ENCODE peak calls at places on chromosomes 5 and 9, in four cellular contexts. F, X, E and O are unnamed samples.

GRCh38 chr5:176771102-176771845 is 39.1 kb upstream of the UNC5A start:
- DNase-seq in F (no peak), E (no peak), X (no peak), O (no peak)

GRCh38 chr5:142000709-142001484 is 11.9 kb downstream of the GNPDA1 start:
- DNase-seq in X (no peak), E (no peak), F (no peak), O (no peak)

GRCh38 chr5:140103154-140103553 is 10.8 kb upstream of the PURA start:
- DNase-seq in F (no peak), E (no peak), X (no peak), O (no peak)

GRCh38 chr5:151696470-151697061 is 9.9 kb upstream of the SPARC start:
- DNase-seq in F (no peak), X (peak), E (no peak), O (no peak)

GRCh38 chr9:126777733-126778132 is 27.1 kb upstream of the ZBTB43 start:
- DNase-seq in X (no peak), E (no peak), F (no peak), O (no peak)

GRCh38 chr5:75279324-75279723 is 42.6 kb upstream of the ANKRD31 start:
- DNase-seq in E (no peak), X (no peak), F (no peak), O (no peak)

GRCh38 chr5:102998224-102998623 is 121.7 kb downstream of the GIN1 start:
- DNase-seq in E (no peak), X (no peak), F (no peak), O (no peak)

GRCh38 chr5:128346038-128346437 is 192.0 kb downstream of the FBN2 start:
- DNase-seq in F (no peak), E (no peak), X (no peak), O (no peak)

GRCh38 chr5:1310118-1310517 is 15.2 kb upstream of the TERT start:
- DNase-seq in X (no peak), F (no peak), E (no peak), O (no peak)

GRCh38 chr9:32566770-32567169 is 6.2 kb downstream of the NDUFB6 start:
- DNase-seq in F (no peak), E (no peak), X (no peak), O (no peak)

GRCh38 chr5:39619161-39619818 is 194.5 kb upstream of the DAB2 start:
- DNase-seq in F (no peak), E (no peak), X (no peak), O (no peak)

GRCh38 chr9:131999692-132000551 is 79.7 kb downstream of the MED27 start:
- DNase-seq in F (no peak), E (no peak), X (no peak), O (no peak)

GRCh38 chr5:64775288-64775687 is 6.6 kb downstream of the CWC27 start:
- DNase-seq in F (no peak), E (no peak), X (no peak), O (no peak)
- TF ChIP-seq CTCF in F (no peak), E (no peak), X (no peak), O (no peak)

GRCh38 chr5:177982956-177983355 is 13.1 kb downstream of the PROP1 start:
- DNase-seq in F (no peak), E (no peak), X (no peak), O (no peak)

GRCh38 chr5:177983763-177984564 is 12.1 kb downstream of the PROP1 start:
- DNase-seq in E (no peak), F (no peak), X (no peak), O (no peak)

GRCh38 chr5:177981296-177982071 is 14.6 kb downstream of the PROP1 start:
- DNase-seq in X (no peak), F (no peak), E (no peak), O (no peak)

GRCh38 chr5:177980776-177981175 is 15.3 kb downstream of the PROP1 start:
- DNase-seq in X (no peak), F (no peak), E (no peak), O (no peak)

DNA sequence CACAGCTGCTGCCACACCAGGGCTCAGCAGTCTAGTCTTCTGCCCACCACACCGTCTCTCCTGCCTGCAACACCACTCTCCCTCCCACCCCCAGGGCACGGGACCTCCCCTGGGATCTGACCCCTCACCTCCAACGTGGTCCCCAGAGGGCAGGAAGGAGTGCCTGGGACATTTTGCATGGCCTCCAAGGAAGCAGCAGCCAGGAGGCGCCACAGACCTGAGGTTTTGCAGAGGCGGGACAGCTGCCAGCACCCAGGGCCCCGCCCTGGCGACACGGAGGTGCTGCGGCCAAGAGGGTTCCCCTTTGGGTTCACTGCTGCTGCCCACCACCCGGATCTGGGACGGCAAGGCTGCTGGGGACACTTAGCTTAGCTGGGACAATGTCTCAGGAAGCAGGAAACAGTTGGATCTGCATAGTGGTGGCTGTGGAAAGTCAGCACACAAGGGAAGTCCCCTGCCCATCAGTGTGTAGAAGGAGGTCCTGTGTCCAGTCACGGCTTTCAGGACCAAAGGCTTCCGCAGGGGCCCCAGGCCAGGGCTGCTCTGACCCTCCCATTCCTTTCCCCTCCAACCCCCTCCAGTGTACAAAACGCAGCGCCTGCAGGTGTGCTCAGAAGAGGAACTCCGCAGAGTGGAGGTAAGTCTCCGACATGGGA is 13.8 kb downstream of the PROP1 start:
- DNase-seq in F (no peak), X (peak), E (no peak), O (peak)
- TF ChIP-seq CTCF in F (peak), X (no peak), E (no peak), O (peak)

GRCh38 chr5:38404236-38404635 is 145.9 kb downstream of the EGFLAM start:
- DNase-seq in E (no peak), F (no peak), X (no peak), O (peak)

GRCh38 chr5:38401145-38401544 is 142.8 kb downstream of the EGFLAM start:
- DNase-seq in X (no peak), E (no peak), F (no peak), O (no peak)

GRCh38 chr5:38403407-38403806 is 145.0 kb downstream of the EGFLAM start:
- DNase-seq in E (no peak), F (no peak), X (no peak), O (no peak)

GRCh38 chr5:38408446-38409175 is 147.8 kb downstream of the LIFR start:
- DNase-seq in X (no peak), E (no peak), F (no peak), O (no peak)

GRCh38 chr5:38404667-38405276 is 146.4 kb downstream of the EGFLAM start:
- DNase-seq in F (no peak), X (peak), E (no peak), O (no peak)
- TF ChIP-seq CTCF in F (peak), X (no peak), E (no peak), O (peak)

GRCh38 chr5:131814990-131815389 is 18.2 kb upstream of the FNIP1 start:
- DNase-seq in X (no peak), F (no peak), E (no peak), O (no peak)

GRCh38 chr5:131812371-131813160 is 15.7 kb upstream of the FNIP1 start:
- DNase-seq in E (no peak), F (no peak), X (no peak), O (no peak)

DNA sequence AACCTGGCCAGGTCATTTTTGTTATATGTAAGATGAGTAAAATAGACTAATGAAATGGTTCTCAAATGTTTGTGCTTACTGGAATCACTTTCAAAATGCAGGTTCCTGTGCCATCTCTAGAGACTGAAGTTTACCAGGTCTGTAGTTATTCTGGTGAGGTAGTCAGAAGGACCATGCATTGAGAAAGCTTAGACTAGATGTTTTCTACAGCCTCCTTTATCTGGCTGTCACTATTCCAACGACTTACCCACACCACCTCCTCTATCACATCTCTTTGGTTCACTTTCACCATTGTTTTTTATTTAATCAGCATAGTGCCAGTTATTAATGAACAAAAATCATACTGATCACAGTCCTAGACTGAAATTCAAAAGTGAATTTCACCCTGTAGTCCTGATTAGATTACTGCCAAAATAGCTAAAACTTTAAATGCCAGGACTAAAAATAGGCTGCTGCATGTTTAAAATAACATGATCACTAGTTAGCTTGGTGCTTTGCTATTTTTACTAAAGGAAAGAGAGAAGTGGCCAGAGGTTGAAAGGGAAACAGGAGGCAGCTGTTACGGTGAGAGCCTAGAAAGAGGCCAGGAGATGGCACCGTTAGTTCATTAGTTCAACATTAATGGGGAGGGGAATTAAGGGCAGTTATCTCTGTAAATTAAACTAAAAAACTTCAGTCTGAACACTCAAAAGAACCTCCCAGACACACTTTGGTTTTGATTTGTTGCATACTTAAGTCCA is 13.9 kb upstream of the FNIP1 start:
- DNase-seq in E (no peak), X (no peak), F (peak), O (no peak)
- TF ChIP-seq CTCF in E (no peak), X (no peak), F (peak), O (peak)